ENCODE peak calls at places on chromosomes 7 and 10, in five cellular contexts. A, W, Y, M and U are unnamed samples.

GRCh38 chr10:43817368-43817767 is 168.7 kb upstream of the ZNF32 start:
- DNase-seq in A (peak), W (no peak), Y (no peak), M (no peak), U (no peak)

GRCh38 chr7:44891372-44891771 is 6.0 kb upstream of the PURB start:
- DNase-seq in A (no peak), W (peak), Y (no peak), M (peak), U (no peak)

GRCh38 chr7:130804156-130804708 is 70.2 kb upstream of the KLF14 start:
- DNase-seq in A (no peak), W (no peak), Y (no peak), M (no peak), U (no peak)

GRCh38 chr7:8532116-8532515 is 98.7 kb downstream of the NXPH1 start:
- DNase-seq in A (no peak), W (no peak), Y (no peak), M (no peak), U (no peak)

GRCh38 chr10:47350671-47351640 is 2.8 kb downstream of the RBP3 start:
- DNase-seq in A (no peak), W (no peak), Y (no peak), M (no peak), U (no peak)

GRCh38 chr10:80502621-80503583 is 34.8 kb upstream of the SH2D4B start:
- DNase-seq in A (no peak), W (no peak), Y (peak), M (no peak), U (no peak)

GRCh38 chr7:135322571-135323340 is 89.1 kb downstream of the STRA8 start:
- DNase-seq in A (no peak), W (no peak), Y (no peak), M (no peak), U (no peak)

GRCh38 chr7:159015081-159015893 is 129.4 kb downstream of the VIPR2 start:
- DNase-seq in A (no peak), W (no peak), Y (peak), M (no peak), U (no peak)

GRCh38 chr7:39746162-39746782 is 122.9 kb downstream of the RALA start:
- DNase-seq in A (peak), W (peak), Y (peak), M (peak), U (peak)

GRCh38 chr10:42551582-42552187 is 86.7 kb downstream of the ZNF33B start:
- DNase-seq in A (no peak), W (no peak), Y (no peak), M (no peak), U (no peak)

GRCh38 chr10:6204341-6205191 is 1.8 kb downstream of the PFKFB3 start:
- DNase-seq in A (peak), W (no peak), Y (peak), M (no peak), U (no peak)

GRCh38 chr10:14560274-14560673 is 214.4 kb downstream of the FAM107B start:
- DNase-seq in A (no peak), W (peak), Y (peak), M (peak), U (no peak)

GRCh38 chr10:43683451-43684197 is 34.9 kb upstream of the ZNF32 start:
- DNase-seq in A (no peak), W (no peak), Y (no peak), M (no peak), U (no peak)

GRCh38 chr10:101172741-101173140 is 41.6 kb downstream of the TLX1 start:
- DNase-seq in A (no peak), W (no peak), Y (no peak), M (no peak), U (no peak)

GRCh38 chr7:103605640-103606039 is 159.6 kb upstream of the SLC26A5 start:
- DNase-seq in A (no peak), W (no peak), Y (no peak), M (no peak), U (no peak)

GRCh38 chr10:10792681-10793080 is 225.0 kb upstream of the CELF2 start:
- DNase-seq in A (peak), W (no peak), Y (peak), M (no peak), U (no peak)

GRCh38 chr7:55971045-55971444 is 6.7 kb downstream of the NIPSNAP2 start:
- DNase-seq in A (no peak), W (no peak), Y (peak), M (no peak), U (no peak)

GRCh38 chr7:143460585-143460984 is 17.1 kb upstream of the TAS2R41 start:
- DNase-seq in A (no peak), W (no peak), Y (no peak), M (no peak), U (no peak)

GRCh38 chr10:79488303-79488702 is 24.0 kb upstream of the EIF5AL1 start:
- DNase-seq in A (peak), W (no peak), Y (peak), M (no peak), U (no peak)

GRCh38 chr7:142927085-142927745 is 6.3 kb downstream of the TRPV5 start:
- DNase-seq in A (no peak), W (no peak), Y (no peak), M (no peak), U (no peak)

GRCh38 chr7:158865462-158865922 is 9.1 kb downstream of the DYNC2I1 start:
- DNase-seq in A (no peak), W (no peak), Y (peak), M (no peak), U (no peak)